ENCODE peak calls at places on chromosome X, in seven cellular contexts. G, U, A, I, J, X and T are unnamed samples.

GRCh38 chrX:118153270-118153669 is 36.7 kb upstream of the KLHL13 start:
- DNase-seq in U (no peak), A (no peak), J (no peak), G (no peak), X (no peak), I (no peak), T (no peak)

GRCh38 chrX:117568238-117568637 is 548.4 kb downstream of the KLHL13 start:
- DNase-seq in A (no peak), X (no peak), G (no peak), J (no peak), U (no peak), I (no peak), T (no peak)

GRCh38 chrX:4243759-4244158 is 530.3 kb upstream of the PRKX start:
- DNase-seq in J (peak; percentile 32), A (no peak), X (no peak), I (no peak), G (no peak), U (no peak), T (no peak)

GRCh38 chrX:49754238-49754857 is 58.6 kb upstream of the PAGE1 start:
- DNase-seq in A (peak; percentile 50), I (no peak), J (peak; percentile 37), U (peak; percentile 28), G (peak; percentile 47), X (peak; percentile 19), T (peak; percentile 17)

GRCh38 chrX:80817002-80817401 is 7.3 kb upstream of the BRWD3 start:
- DNase-seq in G (no peak), J (no peak), A (no peak), X (no peak), U (no peak), I (no peak), T (no peak)

GRCh38 chrX:124665878-124666425 is 319.6 kb downstream of the SH2D1A start:
- DNase-seq in X (no peak), G (no peak), J (no peak), U (no peak), A (no peak), I (no peak), T (no peak)

GRCh38 chrX:14528629-14529287 is 578 bp upstream of the GLRA2 start:
- DNase-seq in G (peak; percentile 81), A (peak; percentile 60), J (peak; percentile 70), U (peak; percentile 5), X (peak; percentile 26), I (peak; percentile 31), T (peak; percentile 65)

GRCh38 chrX:9807355-9808182 is 21.3 kb downstream of the SHROOM2 start:
- DNase-seq in X (no peak), U (no peak), G (no peak), A (no peak), J (no peak), I (no peak), T (no peak)

GRCh38 chrX:63428348-63428747 is 77.2 kb upstream of the SPIN4 start:
- DNase-seq in A (no peak), I (peak; percentile 21), G (no peak), X (no peak), J (no peak), U (peak; percentile 8), T (no peak)

GRCh38 chrX:150897371-150898319 is 823 bp downstream of the CD99L2 start:
- DNase-seq in G (peak; percentile 51), U (no peak), X (peak; percentile 45), A (peak; percentile 39), I (no peak), J (peak; percentile 51), T (no peak)

GRCh38 chrX:107826286-107827136 is 845 bp downstream of the MID2 start:
- DNase-seq in J (peak; percentile 60), U (peak; percentile 42), G (no peak), A (peak; percentile 38), I (no peak), X (peak; percentile 77), T (peak; percentile 36)

GRCh38 chrX:10156199-10157031 is at the start of gene CLCN4:
- DNase-seq in J (peak; percentile 75), U (no peak), X (peak; percentile 56), G (peak; percentile 69), I (peak; percentile 59), A (peak; percentile 71), T (peak; percentile 30)

GRCh38 chrX:150361777-150362351 is 1.3 kb upstream of the MAMLD1 start:
- DNase-seq in A (peak; percentile 38), J (peak; percentile 1), G (peak; percentile 47), I (no peak), U (peak; percentile 29), X (peak; percentile 25), T (no peak)

GRCh38 chrX:119826399-119826959 is 26.3 kb downstream of the UPF3B start:
- DNase-seq in I (no peak), U (peak; percentile 39), J (peak; percentile 2), G (no peak), X (peak; percentile 5), A (no peak), T (no peak)

GRCh38 chrX:17032351-17032750 is 85.9 kb downstream of the REPS2 start:
- DNase-seq in J (no peak), U (no peak), G (no peak), X (no peak), A (no peak), I (no peak), T (no peak)

GRCh38 chrX:63713510-63713909 is 71.5 kb downstream of the ARHGEF9 start:
- DNase-seq in A (no peak), G (no peak), U (peak; percentile 9), J (peak; percentile 30), I (no peak), X (peak; percentile 8), T (no peak)

GRCh38 chrX:122389005-122389404 is 795.1 kb upstream of the GRIA3 start:
- DNase-seq in U (no peak), I (no peak), A (no peak), G (no peak), J (no peak), X (no peak), T (no peak)

GRCh38 chrX:108511721-108512120 is 72.1 kb downstream of the COL4A5 start:
- DNase-seq in A (no peak), J (no peak), X (no peak), U (peak; percentile 4), G (no peak), I (no peak), T (no peak)

GRCh38 chrX:17654116-17654515 is 83.2 kb upstream of the SCML1 start:
- DNase-seq in I (no peak), X (no peak), G (no peak), A (no peak), U (no peak), J (no peak), T (no peak)

GRCh38 chrX:121641560-121641959 is 594.1 kb downstream of the GLUD2 start:
- DNase-seq in I (no peak), X (no peak), J (peak; percentile 17), A (no peak), U (peak; percentile 0), G (no peak), T (no peak)

GRCh38 chrX:51804741-51805140 is 61.5 kb downstream of the GSPT2 start:
- DNase-seq in I (no peak), J (peak; percentile 3), X (no peak), U (no peak), G (no peak), A (no peak), T (no peak)
- H3K18ac ChIP-seq in I (no peak overlapping the region), J (no peak overlapping the region), X (no peak overlapping the region), U (no peak overlapping the region), G (no peak overlapping the region), A (no peak overlapping the region), T (no peak overlapping the region)

DNA sequence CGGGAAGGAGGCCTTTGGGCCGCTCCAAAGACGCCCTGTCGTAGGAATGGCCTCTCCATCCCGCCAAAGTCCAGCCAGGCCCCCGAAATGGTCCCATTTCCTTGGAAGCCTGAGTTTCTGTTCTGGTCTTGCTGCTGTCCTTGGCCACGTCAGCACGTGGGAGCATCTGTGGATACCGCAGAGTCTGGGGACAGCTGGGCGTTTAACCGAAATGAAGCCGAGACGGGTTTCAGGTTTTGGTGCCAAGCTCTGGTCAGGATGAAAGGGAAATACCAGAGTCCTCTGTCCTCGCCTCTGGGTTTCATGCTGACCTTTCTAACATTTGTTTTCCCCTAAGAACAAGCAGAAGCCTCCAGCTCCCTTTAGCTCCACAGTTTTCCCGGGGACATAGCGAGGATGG is 19.7 kb downstream of the SHOX start:
- DNase-seq in I (no peak), X (no peak), G (peak; percentile 39), A (no peak), U (no peak), J (no peak), T (no peak)
- H3K18ac ChIP-seq in I (no peak overlapping the region), X (no peak overlapping the region), G (no peak overlapping the region), A (no peak overlapping the region), U (no peak overlapping the region), J (no peak overlapping the region), T (no peak overlapping the region)

GRCh38 chrX:85391879-85392238 is 12.4 kb upstream of the POF1B start:
- DNase-seq in X (no peak), I (no peak), A (no peak), U (no peak), G (no peak), J (no peak), T (no peak)
- H3K18ac ChIP-seq in X (no peak overlapping the region), I (no peak overlapping the region), A (no peak overlapping the region), U (no peak overlapping the region), G (no peak overlapping the region), J (no peak overlapping the region), T (no peak overlapping the region)

GRCh38 chrX:40844476-40844875 is 109.1 kb upstream of the MED14 start:
- DNase-seq in J (peak; percentile 24), U (peak; percentile 58), X (peak; percentile 1), A (no peak), G (no peak), I (no peak), T (no peak)
- H3K18ac ChIP-seq in J (no peak overlapping the region), U (peak overlapping the region; percentile 96), X (no peak overlapping the region), A (peak overlapping the region; percentile 51), G (peak overlapping the region; percentile 87), I (no peak overlapping the region), T (no peak overlapping the region)

DNA sequence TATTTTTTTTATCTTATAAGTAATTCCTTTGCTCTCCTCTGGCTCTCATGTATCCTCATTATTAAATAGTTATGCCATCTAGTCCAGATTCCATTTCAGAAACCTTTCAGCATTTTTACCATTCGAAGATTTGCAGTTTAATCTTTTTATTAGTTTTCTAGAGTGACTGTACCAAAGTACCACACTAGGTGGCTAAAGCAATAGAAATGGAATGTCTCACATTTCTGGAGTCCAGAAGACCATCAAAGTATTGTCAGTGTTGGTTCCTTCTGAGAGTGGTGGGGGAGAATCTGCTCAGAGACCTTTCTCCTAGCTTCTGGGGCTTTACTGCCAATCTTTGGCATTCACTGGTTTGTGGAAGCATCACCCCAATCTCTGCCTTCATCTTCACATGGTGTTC is 3.7 kb upstream of the PNMA3 start:
- DNase-seq in A (no peak), U (no peak), G (no peak), I (no peak), X (no peak), J (no peak), T (no peak)
- H3K18ac ChIP-seq in A (no peak overlapping the region), U (no peak overlapping the region), G (no peak overlapping the region), I (no peak overlapping the region), X (no peak overlapping the region), J (no peak overlapping the region), T (no peak overlapping the region)

DNA sequence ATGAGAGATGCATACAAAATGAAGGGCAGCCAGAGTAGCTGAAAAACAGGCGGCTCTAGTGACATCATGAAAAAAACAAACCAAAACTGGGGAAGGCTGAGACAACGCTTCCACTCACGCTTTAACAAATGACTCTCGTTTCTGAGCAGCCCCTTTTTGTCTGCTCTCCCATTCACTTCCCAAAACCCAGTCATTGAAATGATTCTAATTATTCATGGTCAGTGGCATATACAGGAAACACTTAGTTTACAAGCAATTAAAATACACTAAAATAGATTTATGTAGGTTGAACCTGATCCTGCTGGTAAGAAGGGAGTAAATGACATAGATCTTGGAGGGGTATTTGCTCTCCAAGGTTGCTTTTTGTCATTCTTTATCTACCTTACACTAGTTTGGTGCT is 61.0 kb upstream of the CITED1 start:
- DNase-seq in U (no peak), J (no peak), X (no peak), G (no peak), I (no peak), A (no peak), T (no peak)
- H3K18ac ChIP-seq in U (no peak overlapping the region), J (no peak overlapping the region), X (no peak overlapping the region), G (no peak overlapping the region), I (no peak overlapping the region), A (no peak overlapping the region), T (no peak overlapping the region)